ENCODE peak calls at places on chromosome 13, in ten cellular contexts. One of them, this sample, is unnamed.

GRCh38 chr13:48682452-48682851 is 28.7 kb downstream of the CYSLTR2 start:
- DNase-seq in mucosa of descending colon: no peak
- DNase-seq in kidney epithelial cell: no peak
- DNase-seq in retinal pigment epithelial cell: no peak
- DNase-seq in neural progenitor cell: no peak
- DNase-seq in bronchial epithelial cell: no peak
- DNase-seq in MM.1S: no peak
- DNase-seq in choroid plexus epithelial cell: no peak
- DNase-seq in GM06990: no peak
- DNase-seq in ascending aorta: no peak
- DNase-seq in this sample: no peak

GRCh38 chr13:49627831-49628652 is at the start of gene ARL11:
- DNase-seq in choroid plexus epithelial cell: no peak
- DNase-seq in GM06990: peak; percentile 88
- DNase-seq in MM.1S: peak; percentile 30
- DNase-seq in kidney epithelial cell: no peak
- DNase-seq in retinal pigment epithelial cell: no peak
- DNase-seq in ascending aorta: peak; percentile 72
- DNase-seq in bronchial epithelial cell: peak; percentile 32
- DNase-seq in neural progenitor cell: peak; percentile 44
- DNase-seq in mucosa of descending colon: peak; percentile 81
- DNase-seq in this sample: no peak

GRCh38 chr13:96673825-96674224 is 320.5 kb downstream of the OXGR1 start:
- DNase-seq in neural progenitor cell: no peak
- DNase-seq in MM.1S: no peak
- DNase-seq in kidney epithelial cell: no peak
- DNase-seq in mucosa of descending colon: no peak
- DNase-seq in choroid plexus epithelial cell: no peak
- DNase-seq in ascending aorta: no peak
- DNase-seq in GM06990: no peak
- DNase-seq in retinal pigment epithelial cell: no peak
- DNase-seq in bronchial epithelial cell: no peak
- DNase-seq in this sample: no peak

GRCh38 chr13:50082426-50083283 is 67.4 kb downstream of the KCNRG start:
- DNase-seq in neural progenitor cell: peak; percentile 91
- DNase-seq in kidney epithelial cell: peak; percentile 77
- DNase-seq in mucosa of descending colon: peak; percentile 95
- DNase-seq in retinal pigment epithelial cell: peak; percentile 52
- DNase-seq in GM06990: no peak
- DNase-seq in MM.1S: peak; percentile 83
- DNase-seq in ascending aorta: peak; percentile 76
- DNase-seq in choroid plexus epithelial cell: peak; percentile 82
- DNase-seq in bronchial epithelial cell: peak; percentile 85
- DNase-seq in this sample: peak; percentile 63

GRCh38 chr13:32045963-32046785 is 14.6 kb downstream of the FRY start:
- DNase-seq in retinal pigment epithelial cell: peak; percentile 15
- DNase-seq in bronchial epithelial cell: peak; percentile 16
- DNase-seq in mucosa of descending colon: peak; percentile 41
- DNase-seq in choroid plexus epithelial cell: peak; percentile 72
- DNase-seq in MM.1S: no peak
- DNase-seq in GM06990: no peak
- DNase-seq in neural progenitor cell: no peak
- DNase-seq in kidney epithelial cell: peak; percentile 45
- DNase-seq in ascending aorta: no peak
- DNase-seq in this sample: no peak

GRCh38 chr13:23955064-23955463 is 57.8 kb upstream of the C1QTNF9B start:
- DNase-seq in ascending aorta: no peak
- DNase-seq in retinal pigment epithelial cell: no peak
- DNase-seq in kidney epithelial cell: no peak
- DNase-seq in mucosa of descending colon: no peak
- DNase-seq in choroid plexus epithelial cell: no peak
- DNase-seq in GM06990: no peak
- DNase-seq in neural progenitor cell: no peak
- DNase-seq in bronchial epithelial cell: no peak
- DNase-seq in MM.1S: no peak
- DNase-seq in this sample: no peak

GRCh38 chr13:67106502-67107057 is 123.6 kb downstream of the PCDH9 start:
- DNase-seq in kidney epithelial cell: no peak
- DNase-seq in MM.1S: no peak
- DNase-seq in retinal pigment epithelial cell: no peak
- DNase-seq in neural progenitor cell: no peak
- DNase-seq in mucosa of descending colon: no peak
- DNase-seq in bronchial epithelial cell: no peak
- DNase-seq in choroid plexus epithelial cell: no peak
- DNase-seq in ascending aorta: no peak
- DNase-seq in GM06990: no peak
- DNase-seq in this sample: no peak

GRCh38 chr13:108306768-108307332 is 37.3 kb downstream of the TNFSF13B start:
- DNase-seq in choroid plexus epithelial cell: no peak
- DNase-seq in neural progenitor cell: no peak
- DNase-seq in mucosa of descending colon: no peak
- DNase-seq in GM06990: no peak
- DNase-seq in ascending aorta: no peak
- DNase-seq in retinal pigment epithelial cell: no peak
- DNase-seq in bronchial epithelial cell: no peak
- DNase-seq in MM.1S: no peak
- DNase-seq in kidney epithelial cell: no peak
- DNase-seq in this sample: no peak

GRCh38 chr13:20418953-20419352 is 106.7 kb downstream of the CRYL1 start:
- DNase-seq in GM06990: no peak
- DNase-seq in choroid plexus epithelial cell: no peak
- DNase-seq in kidney epithelial cell: no peak
- DNase-seq in mucosa of descending colon: no peak
- DNase-seq in ascending aorta: peak; percentile 21
- DNase-seq in bronchial epithelial cell: no peak
- DNase-seq in retinal pigment epithelial cell: no peak
- DNase-seq in neural progenitor cell: no peak
- DNase-seq in MM.1S: no peak
- DNase-seq in this sample: no peak

GRCh38 chr13:40874138-40874776 is 84.8 kb downstream of the SLC25A15 start:
- DNase-seq in kidney epithelial cell: no peak
- DNase-seq in GM06990: no peak
- DNase-seq in neural progenitor cell: no peak
- DNase-seq in mucosa of descending colon: no peak
- DNase-seq in ascending aorta: no peak
- DNase-seq in retinal pigment epithelial cell: no peak
- DNase-seq in MM.1S: peak; percentile 16
- DNase-seq in choroid plexus epithelial cell: peak; percentile 5
- DNase-seq in bronchial epithelial cell: no peak
- DNase-seq in this sample: no peak

GRCh38 chr13:24251525-24251924 is 57.9 kb upstream of the C1QTNF9 start:
- DNase-seq in GM06990: no peak
- DNase-seq in kidney epithelial cell: no peak
- DNase-seq in ascending aorta: no peak
- DNase-seq in mucosa of descending colon: no peak
- DNase-seq in neural progenitor cell: no peak
- DNase-seq in MM.1S: no peak
- DNase-seq in retinal pigment epithelial cell: no peak
- DNase-seq in bronchial epithelial cell: no peak
- DNase-seq in choroid plexus epithelial cell: no peak
- DNase-seq in this sample: no peak

GRCh38 chr13:44541601-44542000 is 34.5 kb downstream of the TSC22D1 start:
- DNase-seq in bronchial epithelial cell: no peak
- DNase-seq in retinal pigment epithelial cell: no peak
- DNase-seq in kidney epithelial cell: no peak
- DNase-seq in choroid plexus epithelial cell: no peak
- DNase-seq in GM06990: no peak
- DNase-seq in MM.1S: no peak
- DNase-seq in neural progenitor cell: peak; percentile 60
- DNase-seq in ascending aorta: no peak
- DNase-seq in mucosa of descending colon: no peak
- DNase-seq in this sample: no peak

GRCh38 chr13:37526710-37527446 is 71.7 kb downstream of the POSTN start:
- DNase-seq in retinal pigment epithelial cell: no peak
- DNase-seq in MM.1S: no peak
- DNase-seq in GM06990: no peak
- DNase-seq in mucosa of descending colon: no peak
- DNase-seq in bronchial epithelial cell: no peak
- DNase-seq in kidney epithelial cell: no peak
- DNase-seq in neural progenitor cell: no peak
- DNase-seq in choroid plexus epithelial cell: peak; percentile 73
- DNase-seq in ascending aorta: no peak
- DNase-seq in this sample: no peak

GRCh38 chr13:75636339-75637095 is 387 bp downstream of the LMO7 start:
- DNase-seq in mucosa of descending colon: peak; percentile 24
- DNase-seq in retinal pigment epithelial cell: no peak
- DNase-seq in bronchial epithelial cell: peak; percentile 11
- DNase-seq in neural progenitor cell: peak; percentile 61
- DNase-seq in MM.1S: peak; percentile 54
- DNase-seq in GM06990: peak; percentile 84
- DNase-seq in choroid plexus epithelial cell: peak; percentile 46
- DNase-seq in ascending aorta: peak; percentile 69
- DNase-seq in kidney epithelial cell: no peak
- DNase-seq in this sample: no peak

GRCh38 chr13:84439108-84439507 is 556.8 kb upstream of the SLITRK1 start:
- DNase-seq in neural progenitor cell: no peak
- DNase-seq in mucosa of descending colon: no peak
- DNase-seq in kidney epithelial cell: no peak
- DNase-seq in GM06990: no peak
- DNase-seq in choroid plexus epithelial cell: peak; percentile 54
- DNase-seq in bronchial epithelial cell: peak; percentile 92
- DNase-seq in ascending aorta: no peak
- DNase-seq in retinal pigment epithelial cell: peak; percentile 66
- DNase-seq in MM.1S: no peak
- DNase-seq in this sample: no peak

GRCh38 chr13:43942301-43942700 is 62.6 kb downstream of the LACC1 start:
- DNase-seq in ascending aorta: no peak
- DNase-seq in MM.1S: no peak
- DNase-seq in neural progenitor cell: no peak
- DNase-seq in kidney epithelial cell: no peak
- DNase-seq in choroid plexus epithelial cell: peak; percentile 8
- DNase-seq in mucosa of descending colon: no peak
- DNase-seq in bronchial epithelial cell: peak; percentile 27
- DNase-seq in retinal pigment epithelial cell: no peak
- DNase-seq in GM06990: no peak
- DNase-seq in this sample: no peak

GRCh38 chr13:48302920-48303330 is 626 bp upstream of the RB1 start:
- DNase-seq in ascending aorta: no peak
- DNase-seq in GM06990: no peak
- DNase-seq in mucosa of descending colon: no peak
- DNase-seq in retinal pigment epithelial cell: no peak
- DNase-seq in neural progenitor cell: no peak
- DNase-seq in kidney epithelial cell: peak; percentile 14
- DNase-seq in choroid plexus epithelial cell: peak; percentile 41
- DNase-seq in bronchial epithelial cell: peak; percentile 48
- DNase-seq in MM.1S: peak; percentile 12
- DNase-seq in this sample: no peak

GRCh38 chr13:90974249-90974954 is 373.1 kb upstream of the MIR17HG start:
- DNase-seq in GM06990: no peak
- DNase-seq in mucosa of descending colon: no peak
- DNase-seq in choroid plexus epithelial cell: no peak
- DNase-seq in MM.1S: no peak
- DNase-seq in bronchial epithelial cell: no peak
- DNase-seq in retinal pigment epithelial cell: no peak
- DNase-seq in ascending aorta: no peak
- DNase-seq in neural progenitor cell: no peak
- DNase-seq in kidney epithelial cell: no peak
- DNase-seq in this sample: no peak

DNA sequence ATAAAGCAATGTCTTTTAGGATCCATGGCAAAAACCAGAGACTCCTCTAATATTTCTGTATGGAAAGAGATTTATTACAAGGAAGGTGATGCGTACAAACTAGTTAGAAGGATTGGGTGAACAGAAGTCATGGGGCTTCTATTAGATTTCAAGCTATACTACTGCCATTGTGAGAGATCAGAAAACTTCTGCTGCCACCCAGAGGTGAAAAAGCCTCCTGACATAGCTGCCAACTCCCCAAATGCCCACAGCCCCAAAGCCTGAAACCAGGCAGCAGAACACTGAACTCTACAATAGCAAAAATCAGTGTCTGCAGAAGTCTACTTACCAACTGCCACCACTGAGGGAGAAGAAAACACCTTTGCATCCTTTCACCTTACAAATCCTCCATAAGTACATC is 379.0 kb upstream of the MIR17HG start:
- DNase-seq in MM.1S: no peak
- DNase-seq in GM06990: no peak
- DNase-seq in ascending aorta: no peak
- DNase-seq in neural progenitor cell: peak; percentile 65
- DNase-seq in bronchial epithelial cell: peak; percentile 29
- DNase-seq in mucosa of descending colon: no peak
- DNase-seq in retinal pigment epithelial cell: no peak
- DNase-seq in choroid plexus epithelial cell: peak; percentile 30
- DNase-seq in kidney epithelial cell: no peak
- DNase-seq in this sample: no peak
- TF ChIP-seq CTCF in MM.1S: peak; percentile 27
- TF ChIP-seq CTCF in GM06990: peak; percentile 48
- TF ChIP-seq CTCF in ascending aorta: no peak
- TF ChIP-seq CTCF in neural progenitor cell: peak; percentile 67
- TF ChIP-seq CTCF in bronchial epithelial cell: peak; percentile 69
- TF ChIP-seq CTCF in mucosa of descending colon: no peak
- TF ChIP-seq CTCF in retinal pigment epithelial cell: peak; percentile 70
- TF ChIP-seq CTCF in choroid plexus epithelial cell: peak; percentile 49
- TF ChIP-seq CTCF in kidney epithelial cell: peak; percentile 72
- TF ChIP-seq CTCF in this sample: no peak

GRCh38 chr13:113148940-113149503 is 9.4 kb upstream of the PROZ start:
- DNase-seq in GM06990: no peak
- DNase-seq in kidney epithelial cell: no peak
- DNase-seq in MM.1S: no peak
- DNase-seq in neural progenitor cell: no peak
- DNase-seq in ascending aorta: peak; percentile 46
- DNase-seq in mucosa of descending colon: no peak
- DNase-seq in bronchial epithelial cell: no peak
- DNase-seq in choroid plexus epithelial cell: no peak
- DNase-seq in retinal pigment epithelial cell: no peak
- DNase-seq in this sample: no peak
- H3K4me3 ChIP-seq in GM06990: no peak overlapping the region
- H3K4me3 ChIP-seq in kidney epithelial cell: no peak overlapping the region
- H3K4me3 ChIP-seq in MM.1S: no peak overlapping the region
- H3K4me3 ChIP-seq in neural progenitor cell: no peak overlapping the region
- H3K4me3 ChIP-seq in ascending aorta: no peak overlapping the region
- H3K4me3 ChIP-seq in mucosa of descending colon: no peak overlapping the region
- H3K4me3 ChIP-seq in bronchial epithelial cell: no peak overlapping the region
- H3K4me3 ChIP-seq in choroid plexus epithelial cell: no peak overlapping the region
- H3K4me3 ChIP-seq in retinal pigment epithelial cell: no peak overlapping the region
- H3K4me3 ChIP-seq in this sample: no peak overlapping the region

GRCh38 chr13:88085036-88085435 is 413.9 kb downstream of the SLITRK5 start:
- DNase-seq in GM06990: no peak
- DNase-seq in neural progenitor cell: no peak
- DNase-seq in MM.1S: no peak
- DNase-seq in ascending aorta: no peak
- DNase-seq in bronchial epithelial cell: peak; percentile 3
- DNase-seq in mucosa of descending colon: no peak
- DNase-seq in kidney epithelial cell: no peak
- DNase-seq in choroid plexus epithelial cell: no peak
- DNase-seq in retinal pigment epithelial cell: no peak
- DNase-seq in this sample: no peak

GRCh38 chr13:88086577-88086976 is 415.4 kb downstream of the SLITRK5 start:
- DNase-seq in bronchial epithelial cell: peak; percentile 76
- DNase-seq in GM06990: no peak
- DNase-seq in choroid plexus epithelial cell: no peak
- DNase-seq in retinal pigment epithelial cell: no peak
- DNase-seq in kidney epithelial cell: peak; percentile 14
- DNase-seq in MM.1S: peak; percentile 61
- DNase-seq in neural progenitor cell: no peak
- DNase-seq in mucosa of descending colon: no peak
- DNase-seq in ascending aorta: no peak
- DNase-seq in this sample: no peak
- TF ChIP-seq CTCF in bronchial epithelial cell: no peak
- TF ChIP-seq CTCF in GM06990: no peak
- TF ChIP-seq CTCF in choroid plexus epithelial cell: no peak
- TF ChIP-seq CTCF in retinal pigment epithelial cell: no peak
- TF ChIP-seq CTCF in kidney epithelial cell: no peak
- TF ChIP-seq CTCF in MM.1S: no peak
- TF ChIP-seq CTCF in neural progenitor cell: no peak
- TF ChIP-seq CTCF in mucosa of descending colon: no peak
- TF ChIP-seq CTCF in ascending aorta: no peak
- TF ChIP-seq CTCF in this sample: no peak

GRCh38 chr13:27194895-27195764 is 23.5 kb upstream of the USP12 start:
- DNase-seq in MM.1S: no peak
- DNase-seq in mucosa of descending colon: no peak
- DNase-seq in GM06990: no peak
- DNase-seq in bronchial epithelial cell: peak; percentile 95
- DNase-seq in retinal pigment epithelial cell: peak; percentile 77
- DNase-seq in choroid plexus epithelial cell: peak; percentile 79
- DNase-seq in neural progenitor cell: peak; percentile 20
- DNase-seq in kidney epithelial cell: peak; percentile 90
- DNase-seq in ascending aorta: no peak
- DNase-seq in this sample: peak; percentile 78
- H3K4me3 ChIP-seq in MM.1S: no peak overlapping the region
- H3K4me3 ChIP-seq in mucosa of descending colon: no peak overlapping the region
- H3K4me3 ChIP-seq in GM06990: no peak overlapping the region
- H3K4me3 ChIP-seq in bronchial epithelial cell: no peak overlapping the region
- H3K4me3 ChIP-seq in retinal pigment epithelial cell: no peak overlapping the region
- H3K4me3 ChIP-seq in choroid plexus epithelial cell: no peak overlapping the region
- H3K4me3 ChIP-seq in neural progenitor cell: no peak overlapping the region
- H3K4me3 ChIP-seq in kidney epithelial cell: no peak overlapping the region
- H3K4me3 ChIP-seq in ascending aorta: no peak overlapping the region
- H3K4me3 ChIP-seq in this sample: no peak overlapping the region